ENCODE peak calls at places on chromosomes 5 and 9, in five cellular contexts. X is heart right ventricle, H is stomach, J is uterus, U is A549. Z is an unnamed sample.
A peak's percentile ranks its signal among the peaks of the same experiment; 100 is the strongest.

GRCh38 chr5:174723979-174724483 is 351 bp upstream of the MSX2 start:
- DNase-seq in X (no peak), H (no peak), J (no peak), U (peak; percentile 23), Z (peak; percentile 20)

GRCh38 chr5:147040856-147041255 is 162.3 kb upstream of the PPP2R2B start:
- DNase-seq in X (no peak), H (no peak), J (no peak), U (no peak), Z (no peak)

GRCh38 chr9:137191691-137192447 is 3.4 kb downstream of the SSNA1 start:
- DNase-seq in X (no peak), H (peak; percentile 59), J (no peak), U (no peak), Z (no peak)

GRCh38 chr5:144104086-144104485 is 66.4 kb downstream of the YIPF5 start:
- DNase-seq in X (no peak), H (no peak), J (no peak), U (no peak), Z (no peak)

GRCh38 chr5:173789031-173789920 is 98.9 kb upstream of the CPEB4 start:
- DNase-seq in X (no peak), H (peak; percentile 25), J (no peak), U (no peak), Z (peak; percentile 56)

GRCh38 chr9:96551403-96551802 is 68.2 kb downstream of the CDC14B start:
- DNase-seq in X (no peak), H (no peak), J (no peak), U (no peak), Z (no peak)

GRCh38 chr5:80623911-80624457 is 30.5 kb upstream of the MSH3 start:
- DNase-seq in X (no peak), H (no peak), J (no peak), U (no peak), Z (no peak)

GRCh38 chr9:113156880-113157279 is 6.1 kb downstream of the SLC31A2 start:
- DNase-seq in X (no peak), H (no peak), J (no peak), U (no peak), Z (no peak)

GRCh38 chr5:67576112-67576511 is 379.5 kb upstream of the CD180 start:
- DNase-seq in X (no peak), H (no peak), J (no peak), U (no peak), Z (no peak)

GRCh38 chr9:105828596-105829213 is 134.4 kb downstream of the TMEM38B start:
- DNase-seq in X (no peak), H (no peak), J (no peak), U (no peak), Z (no peak)

GRCh38 chr9:114911167-114911821 is 19.1 kb downstream of the TNFSF8 start:
- DNase-seq in X (no peak), H (no peak), J (no peak), U (peak; percentile 63), Z (peak; percentile 67)

GRCh38 chr5:136094913-136095641 is 37.6 kb upstream of the SMAD5 start:
- DNase-seq in X (no peak), H (no peak), J (no peak), U (no peak), Z (no peak)

GRCh38 chr5:34802834-34803563 is 36.0 kb upstream of the TTC23L start:
- DNase-seq in X (no peak), H (no peak), J (no peak), U (no peak), Z (no peak)

GRCh38 chr9:14563902-14564578 is 129.2 kb downstream of the ZDHHC21 start:
- DNase-seq in X (no peak), H (no peak), J (no peak), U (no peak), Z (no peak)

GRCh38 chr5:139140631-139141071 is 57.5 kb downstream of the SIL1 start:
- DNase-seq in X (no peak), H (no peak), J (peak; percentile 30), U (no peak), Z (peak; percentile 18)

GRCh38 chr5:137630972-137631370 is 104.9 kb downstream of the KLHL3 start:
- DNase-seq in X (no peak), H (no peak), J (no peak), U (no peak), Z (no peak)

GRCh38 chr9:119159386-119159785 is 209.8 kb downstream of the BRINP1 start:
- DNase-seq in X (no peak), H (no peak), J (no peak), U (no peak), Z (no peak)

GRCh38 chr5:168076561-168076991 is 214.9 kb upstream of the WWC1 start:
- DNase-seq in X (peak; percentile 35), H (no peak), J (no peak), U (peak; percentile 36), Z (peak; percentile 51)

GRCh38 chr9:130530932-130531331 is 48.4 kb upstream of the FUBP3 start:
- DNase-seq in X (peak; percentile 63), H (no peak), J (no peak), U (no peak), Z (peak; percentile 78)

GRCh38 chr9:20297646-20298084 is 324.6 kb downstream of the MLLT3 start:
- DNase-seq in X (no peak), H (no peak), J (peak; percentile 63), U (peak; percentile 6), Z (peak; percentile 36)

DNA sequence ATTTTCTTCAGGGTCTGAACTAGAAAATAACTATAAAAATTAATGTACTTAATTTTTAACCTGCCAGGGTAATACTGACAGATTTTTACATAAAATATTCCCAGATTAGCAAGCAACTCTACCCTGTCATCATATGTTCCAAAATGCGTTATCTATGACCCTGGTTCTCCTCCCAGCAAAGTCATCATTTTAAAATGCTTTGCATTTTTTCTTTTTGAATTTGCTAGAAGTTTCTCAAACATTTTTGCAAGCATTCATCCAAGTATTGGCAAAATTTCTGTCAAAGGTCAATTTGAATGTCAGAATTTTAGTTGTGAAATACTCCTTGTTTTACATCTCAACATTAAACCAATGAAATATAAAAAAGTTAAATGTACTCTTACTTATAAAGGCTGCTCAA is 144.5 kb upstream of the FTMT start:
- DNase-seq in X (no peak), H (no peak), J (no peak), U (no peak), Z (no peak)
- H3K4me3 ChIP-seq in X (no peak overlapping the region), H (no peak overlapping the region), J (no peak overlapping the region), U (no peak overlapping the region), Z (no peak overlapping the region)

GRCh38 chr5:65173130-65173525 is 308.6 kb downstream of the ADAMTS6 start:
- DNase-seq in X (no peak), H (no peak), J (no peak), U (no peak), Z (no peak)

GRCh38 chr5:65172486-65173129 is 309.1 kb downstream of the ADAMTS6 start:
- DNase-seq in X (no peak), H (no peak), J (no peak), U (no peak), Z (no peak)

DNA sequence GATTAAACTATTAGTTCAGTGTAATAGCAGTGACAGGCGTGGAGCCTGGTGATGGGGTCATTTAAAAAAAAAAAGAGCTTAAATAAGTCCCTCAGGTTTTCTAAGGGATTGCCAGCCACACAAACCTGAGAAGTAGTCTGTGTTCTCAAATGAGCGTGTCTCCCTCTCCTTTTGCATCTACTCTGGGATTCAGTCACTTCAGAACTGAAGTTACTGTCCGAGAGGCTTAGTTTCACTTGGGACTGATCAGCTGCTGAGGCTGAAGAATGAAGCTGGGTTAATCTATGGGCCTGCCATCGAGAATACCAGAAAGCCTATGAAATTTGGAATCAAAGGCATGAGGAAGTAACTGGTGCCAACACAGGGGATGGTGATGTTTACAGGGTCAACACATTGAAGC is 310.1 kb downstream of the ADAMTS6 start:
- DNase-seq in X (no peak), H (no peak), J (no peak), U (no peak), Z (no peak)
- TF ChIP-seq CTCF in X (no peak), H (no peak), J (no peak), U (no peak), Z (no peak)

GRCh38 chr5:131536849-131537448 is 98.1 kb downstream of the RAPGEF6 start:
- DNase-seq in X (no peak), H (no peak), J (no peak), U (no peak), Z (no peak)

GRCh38 chr5:131533844-131534243 is 101.2 kb downstream of the RAPGEF6 start:
- DNase-seq in X (no peak), H (no peak), J (no peak), U (peak; percentile 11), Z (no peak)

GRCh38 chr5:131534995-131535394 is 100.0 kb downstream of the RAPGEF6 start:
- DNase-seq in X (no peak), H (no peak), J (no peak), U (no peak), Z (peak; percentile 20)

GRCh38 chr5:131538177-131538593 is 96.8 kb downstream of the RAPGEF6 start:
- DNase-seq in X (no peak), H (no peak), J (no peak), U (peak; percentile 40), Z (peak; percentile 83)

GRCh38 chr5:131536211-131536826 is 98.7 kb downstream of the RAPGEF6 start:
- DNase-seq in X (no peak), H (no peak), J (no peak), U (no peak), Z (peak; percentile 52)
- H3K4me3 ChIP-seq in X (no peak overlapping the region), H (no peak overlapping the region), J (no peak overlapping the region), U (no peak overlapping the region), Z (no peak overlapping the region)

GRCh38 chr5:116939641-116940040 is 365.0 kb upstream of the SEMA6A start:
- DNase-seq in X (no peak), H (no peak), J (no peak), U (no peak), Z (no peak)
- TF ChIP-seq CTCF in X (no peak), H (no peak), J (no peak), U (no peak), Z (no peak)

GRCh38 chr9:131667576-131667975 is 72.3 kb downstream of the RAPGEF1 start:
- DNase-seq in X (no peak), H (no peak), J (no peak), U (no peak), Z (no peak)
- H3K4me3 ChIP-seq in X (no peak overlapping the region), H (no peak overlapping the region), J (no peak overlapping the region), U (no peak overlapping the region), Z (no peak overlapping the region)

GRCh38 chr5:15807861-15808260 is 307.9 kb downstream of the FBXL7 start:
- DNase-seq in X (no peak), H (no peak), J (peak; percentile 30), U (no peak), Z (peak; percentile 54)
- TF ChIP-seq CTCF in X (no peak), H (no peak), J (no peak), U (no peak), Z (peak; percentile 31)

GRCh38 chr9:133780404-133780945 is 42.3 kb upstream of the SARDH start:
- DNase-seq in X (peak; percentile 3), H (no peak), J (no peak), U (no peak), Z (no peak)
- H3K4me3 ChIP-seq in X (no peak overlapping the region), H (no peak overlapping the region), J (no peak overlapping the region), U (no peak overlapping the region), Z (no peak overlapping the region)